ENCODE peak calls at places on chromosome 10, in six cellular contexts. One of them, this sample, is unnamed.

GRCh38 chr10:51010977-51011376 is 63.3 kb upstream of the PRKG1 start:
- DNase-seq in left lung: no peak
- DNase-seq in cardiac fibroblast: peak
- DNase-seq in fibroblast of lung: peak
- DNase-seq in lower lobe of right lung: no peak
- DNase-seq in neural progenitor cell: peak
- DNase-seq in this sample: no peak

GRCh38 chr10:97874332-97874731 is 24.7 kb downstream of the GOLGA7B start:
- DNase-seq in left lung: peak
- DNase-seq in neural progenitor cell: no peak
- DNase-seq in lower lobe of right lung: no peak
- DNase-seq in fibroblast of lung: no peak
- DNase-seq in cardiac fibroblast: no peak
- DNase-seq in this sample: no peak

GRCh38 chr10:88253622-88254021 is 329.5 kb downstream of the RNLS start:
- DNase-seq in neural progenitor cell: no peak
- DNase-seq in fibroblast of lung: no peak
- DNase-seq in left lung: no peak
- DNase-seq in cardiac fibroblast: no peak
- DNase-seq in lower lobe of right lung: no peak
- DNase-seq in this sample: no peak

GRCh38 chr10:79320785-79321493 is 26.3 kb upstream of the PPIF start:
- DNase-seq in neural progenitor cell: no peak
- DNase-seq in cardiac fibroblast: peak
- DNase-seq in left lung: no peak
- DNase-seq in fibroblast of lung: peak
- DNase-seq in lower lobe of right lung: peak
- DNase-seq in this sample: no peak

GRCh38 chr10:127117125-127117524 is 79.3 kb downstream of the INSYN2A start:
- DNase-seq in left lung: no peak
- DNase-seq in fibroblast of lung: peak
- DNase-seq in lower lobe of right lung: no peak
- DNase-seq in neural progenitor cell: peak
- DNase-seq in cardiac fibroblast: peak
- DNase-seq in this sample: peak

GRCh38 chr10:129962558-129963075 is 1.5 kb downstream of the EBF3 start:
- DNase-seq in left lung: no peak
- DNase-seq in fibroblast of lung: no peak
- DNase-seq in lower lobe of right lung: no peak
- DNase-seq in cardiac fibroblast: no peak
- DNase-seq in neural progenitor cell: no peak
- DNase-seq in this sample: no peak

GRCh38 chr10:124697443-124697836 is 46.7 kb downstream of the FAM53B start:
- DNase-seq in neural progenitor cell: no peak
- DNase-seq in fibroblast of lung: no peak
- DNase-seq in lower lobe of right lung: no peak
- DNase-seq in cardiac fibroblast: no peak
- DNase-seq in left lung: no peak
- DNase-seq in this sample: no peak

GRCh38 chr10:106615081-106615480 is 549.4 kb downstream of the SORCS1 start:
- DNase-seq in cardiac fibroblast: peak
- DNase-seq in lower lobe of right lung: no peak
- DNase-seq in left lung: no peak
- DNase-seq in neural progenitor cell: no peak
- DNase-seq in fibroblast of lung: peak
- DNase-seq in this sample: no peak

GRCh38 chr10:10551595-10551994 is 466.1 kb upstream of the CELF2 start:
- DNase-seq in lower lobe of right lung: no peak
- DNase-seq in fibroblast of lung: no peak
- DNase-seq in left lung: no peak
- DNase-seq in cardiac fibroblast: no peak
- DNase-seq in neural progenitor cell: peak
- DNase-seq in this sample: no peak

GRCh38 chr10:119871881-119872609 is 598 bp downstream of the MCMBP start:
- DNase-seq in neural progenitor cell: peak
- DNase-seq in cardiac fibroblast: peak
- DNase-seq in left lung: peak
- DNase-seq in lower lobe of right lung: peak
- DNase-seq in fibroblast of lung: peak
- DNase-seq in this sample: no peak

GRCh38 chr10:77602913-77603528 is 34.6 kb downstream of the KCNMA1 start:
- DNase-seq in fibroblast of lung: no peak
- DNase-seq in left lung: no peak
- DNase-seq in lower lobe of right lung: no peak
- DNase-seq in cardiac fibroblast: no peak
- DNase-seq in neural progenitor cell: no peak
- DNase-seq in this sample: no peak

GRCh38 chr10:67788028-67788886 is 49.7 kb downstream of the DNAJC12 start:
- DNase-seq in left lung: peak
- DNase-seq in neural progenitor cell: peak
- DNase-seq in fibroblast of lung: peak
- DNase-seq in cardiac fibroblast: peak
- DNase-seq in lower lobe of right lung: peak
- DNase-seq in this sample: no peak

GRCh38 chr10:47044741-47045140 is 133.5 kb downstream of the PTPN20 start:
- DNase-seq in fibroblast of lung: no peak
- DNase-seq in neural progenitor cell: no peak
- DNase-seq in lower lobe of right lung: peak
- DNase-seq in cardiac fibroblast: no peak
- DNase-seq in left lung: peak
- DNase-seq in this sample: no peak

GRCh38 chr10:74949434-74949833 is 123.0 kb downstream of the KAT6B start:
- DNase-seq in neural progenitor cell: no peak
- DNase-seq in fibroblast of lung: peak
- DNase-seq in lower lobe of right lung: no peak
- DNase-seq in left lung: no peak
- DNase-seq in cardiac fibroblast: no peak
- DNase-seq in this sample: no peak

GRCh38 chr10:99372546-99373271 is 43.6 kb downstream of the CNNM1 start:
- DNase-seq in fibroblast of lung: no peak
- DNase-seq in neural progenitor cell: no peak
- DNase-seq in lower lobe of right lung: no peak
- DNase-seq in left lung: no peak
- DNase-seq in cardiac fibroblast: peak
- DNase-seq in this sample: no peak

GRCh38 chr10:101935431-101935830 is 91.8 kb upstream of the KCNIP2 start:
- DNase-seq in fibroblast of lung: no peak
- DNase-seq in left lung: no peak
- DNase-seq in neural progenitor cell: peak
- DNase-seq in cardiac fibroblast: no peak
- DNase-seq in lower lobe of right lung: no peak
- DNase-seq in this sample: no peak

GRCh38 chr10:87794285-87794684 is 23.7 kb downstream of the ATAD1 start:
- DNase-seq in left lung: no peak
- DNase-seq in cardiac fibroblast: peak
- DNase-seq in fibroblast of lung: no peak
- DNase-seq in lower lobe of right lung: no peak
- DNase-seq in neural progenitor cell: no peak
- DNase-seq in this sample: no peak

GRCh38 chr10:93541402-93542357 is 24.8 kb upstream of the FFAR4 start:
- DNase-seq in lower lobe of right lung: no peak
- DNase-seq in neural progenitor cell: peak
- DNase-seq in cardiac fibroblast: peak
- DNase-seq in fibroblast of lung: peak
- DNase-seq in left lung: no peak
- DNase-seq in this sample: no peak

GRCh38 chr10:133440633-133441285 is 13.0 kb upstream of the SCART1 start:
- DNase-seq in cardiac fibroblast: no peak
- DNase-seq in fibroblast of lung: no peak
- DNase-seq in left lung: no peak
- DNase-seq in lower lobe of right lung: no peak
- DNase-seq in neural progenitor cell: no peak
- DNase-seq in this sample: no peak

GRCh38 chr10:133439517-133440461 is 14.0 kb upstream of the SCART1 start:
- DNase-seq in lower lobe of right lung: no peak
- DNase-seq in neural progenitor cell: no peak
- DNase-seq in left lung: peak
- DNase-seq in cardiac fibroblast: no peak
- DNase-seq in fibroblast of lung: no peak
- DNase-seq in this sample: no peak

GRCh38 chr10:133442191-133442966 is 11.4 kb upstream of the SCART1 start:
- DNase-seq in cardiac fibroblast: no peak
- DNase-seq in neural progenitor cell: no peak
- DNase-seq in fibroblast of lung: no peak
- DNase-seq in left lung: peak
- DNase-seq in lower lobe of right lung: no peak
- DNase-seq in this sample: no peak

GRCh38 chr10:133441780-133442179 is 12.0 kb upstream of the SCART1 start:
- DNase-seq in lower lobe of right lung: no peak
- DNase-seq in cardiac fibroblast: no peak
- DNase-seq in neural progenitor cell: no peak
- DNase-seq in fibroblast of lung: no peak
- DNase-seq in left lung: peak
- DNase-seq in this sample: no peak

DNA sequence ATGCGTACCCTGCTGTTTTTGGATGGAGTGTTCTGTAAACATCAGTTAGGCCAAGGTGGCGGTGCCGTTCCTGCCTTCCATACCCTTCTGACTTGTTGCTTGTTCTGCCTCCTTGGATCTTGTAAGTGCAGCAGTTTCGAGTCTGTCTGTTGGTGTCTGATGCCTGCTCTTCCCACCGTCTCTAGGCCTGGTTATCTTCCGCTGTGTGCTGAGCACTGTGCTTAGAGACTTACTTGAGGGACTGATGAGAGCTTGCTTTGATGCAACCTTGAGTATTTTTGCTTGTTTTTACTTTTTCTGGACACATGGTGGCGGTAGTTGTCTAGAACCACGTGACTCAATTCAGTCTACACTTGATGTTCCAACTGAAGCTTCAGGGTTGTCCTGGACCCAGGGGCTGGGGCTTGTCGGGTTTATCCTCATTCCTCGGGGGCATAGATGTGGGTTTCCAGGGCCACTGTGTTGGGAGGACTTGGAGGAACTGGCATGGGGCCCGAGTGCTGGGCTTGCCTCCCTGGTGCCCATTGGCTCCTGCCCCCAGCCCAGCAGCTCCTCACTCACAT is 14.4 kb upstream of the SPRN start:
- DNase-seq in lower lobe of right lung: no peak
- DNase-seq in neural progenitor cell: no peak
- DNase-seq in fibroblast of lung: no peak
- DNase-seq in cardiac fibroblast: no peak
- DNase-seq in left lung: no peak
- DNase-seq in this sample: no peak
- TF ChIP-seq CTCF in lower lobe of right lung: no peak
- TF ChIP-seq CTCF in neural progenitor cell: peak
- TF ChIP-seq CTCF in fibroblast of lung: no peak
- TF ChIP-seq CTCF in cardiac fibroblast: peak
- TF ChIP-seq CTCF in left lung: no peak
- TF ChIP-seq CTCF in this sample: peak

DNA sequence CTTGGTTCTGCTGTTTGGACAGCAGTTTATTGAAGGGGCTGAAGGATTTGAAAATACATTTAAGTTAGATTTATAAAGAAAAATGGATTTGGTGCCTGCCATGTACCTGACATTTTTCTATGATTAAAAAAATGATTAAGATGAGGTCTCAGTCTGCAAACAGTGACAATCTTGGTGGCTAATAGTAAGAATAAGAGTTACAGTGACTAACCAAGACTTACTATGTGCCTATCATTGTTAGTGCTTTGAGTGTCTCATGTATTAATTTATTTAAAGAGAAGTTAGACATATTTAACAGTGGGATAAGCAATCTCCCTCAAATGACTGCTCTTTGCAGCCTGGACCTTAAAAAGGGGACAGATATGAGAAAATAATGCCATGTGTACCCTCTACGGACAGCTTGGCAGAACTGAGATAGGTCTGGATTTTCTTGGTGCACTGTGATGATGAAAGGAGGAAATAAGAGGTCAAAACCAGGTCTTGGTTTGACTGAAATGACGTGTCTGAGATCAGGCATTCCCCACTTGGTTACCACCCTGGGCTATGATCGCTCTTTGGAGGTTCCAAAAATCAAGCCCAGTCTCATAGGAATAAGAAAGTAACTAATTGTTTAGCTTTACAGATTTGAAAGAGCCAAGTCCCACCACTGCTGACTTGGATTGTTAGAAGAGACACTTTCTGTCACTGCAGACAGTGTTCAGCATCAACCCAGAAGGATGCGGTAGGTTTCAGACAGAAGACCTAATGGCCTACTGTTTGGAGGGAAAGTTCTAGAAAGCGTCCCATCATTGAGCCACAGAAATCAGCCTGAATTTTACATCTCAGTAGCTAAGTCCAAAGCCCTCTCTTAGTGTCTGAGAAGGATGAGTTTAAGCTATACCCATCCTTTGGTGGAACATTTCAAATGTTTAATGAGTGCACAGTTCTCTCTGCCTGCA is 2.1 kb downstream of the CASP7 start:
- DNase-seq in cardiac fibroblast: peak
- DNase-seq in neural progenitor cell: no peak
- DNase-seq in fibroblast of lung: no peak
- DNase-seq in lower lobe of right lung: no peak
- DNase-seq in left lung: no peak
- DNase-seq in this sample: no peak
- H3K4me3 ChIP-seq in cardiac fibroblast: no peak
- H3K4me3 ChIP-seq in neural progenitor cell: no peak
- H3K4me3 ChIP-seq in fibroblast of lung: no peak
- H3K4me3 ChIP-seq in lower lobe of right lung: no peak
- H3K4me3 ChIP-seq in left lung: peak
- H3K4me3 ChIP-seq in this sample: no peak

GRCh38 chr10:44988957-44989620 is 10.5 kb upstream of the DEPP1 start:
- DNase-seq in left lung: no peak
- DNase-seq in fibroblast of lung: no peak
- DNase-seq in neural progenitor cell: no peak
- DNase-seq in cardiac fibroblast: no peak
- DNase-seq in lower lobe of right lung: no peak
- DNase-seq in this sample: no peak
- TF ChIP-seq CTCF in left lung: no peak
- TF ChIP-seq CTCF in fibroblast of lung: no peak
- TF ChIP-seq CTCF in neural progenitor cell: no peak
- TF ChIP-seq CTCF in cardiac fibroblast: no peak
- TF ChIP-seq CTCF in lower lobe of right lung: no peak
- TF ChIP-seq CTCF in this sample: no peak

DNA sequence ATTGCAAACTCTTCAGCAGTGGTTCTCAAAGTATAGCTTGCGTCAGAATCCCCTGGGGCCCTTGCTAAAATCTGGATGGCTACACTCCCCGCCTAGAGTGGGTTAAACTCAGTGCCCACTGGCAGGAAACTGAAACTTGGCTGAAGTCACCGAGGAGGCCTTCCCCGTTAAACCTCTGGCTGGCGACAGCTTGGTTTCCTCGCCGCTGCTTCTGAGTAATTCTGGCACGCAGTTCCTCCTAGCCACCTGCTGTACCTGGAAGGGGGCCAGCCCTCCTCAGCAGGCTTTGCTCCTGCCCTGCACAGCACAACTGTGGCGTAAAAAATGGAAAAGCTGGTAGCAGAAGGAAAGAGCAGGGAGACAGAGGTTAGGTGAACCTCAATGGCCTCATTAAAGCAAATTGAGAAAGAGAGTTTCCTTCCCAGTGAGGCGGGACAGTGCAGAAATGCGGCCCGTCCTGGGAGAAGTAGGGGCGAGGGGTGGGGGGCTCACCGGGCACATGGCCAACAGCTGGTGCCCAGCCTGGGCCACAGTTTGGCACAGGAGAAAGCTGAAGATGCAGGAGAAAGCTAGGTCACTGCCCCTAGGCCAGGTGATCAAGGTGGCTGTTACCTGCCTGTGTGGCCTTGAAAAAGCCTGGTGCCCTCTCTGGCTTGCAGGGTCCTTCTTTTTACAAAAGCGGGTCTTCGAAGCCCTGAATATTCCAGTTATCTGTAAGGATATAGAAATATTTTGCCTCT is 46.6 kb downstream of the ALOX5 start:
- DNase-seq in lower lobe of right lung: peak
- DNase-seq in left lung: peak
- DNase-seq in cardiac fibroblast: peak
- DNase-seq in fibroblast of lung: peak
- DNase-seq in neural progenitor cell: no peak
- DNase-seq in this sample: peak
- H3K4me3 ChIP-seq in lower lobe of right lung: peak
- H3K4me3 ChIP-seq in left lung: peak
- H3K4me3 ChIP-seq in cardiac fibroblast: no peak
- H3K4me3 ChIP-seq in fibroblast of lung: no peak
- H3K4me3 ChIP-seq in neural progenitor cell: no peak
- H3K4me3 ChIP-seq in this sample: no peak